ENCODE peak calls at places on chromosomes 5 and 9, in seven cellular contexts. W, I, R, D, S, Z and V are unnamed samples.

GRCh38 chr9:137550958-137551655 is 572 bp upstream of the MRPL41 start:
- DNase-seq in W (peak; percentile 89), I (no peak), R (no peak), D (peak; percentile 81), S (no peak), Z (peak; percentile 73), V (peak; percentile 87)

GRCh38 chr5:15604986-15605385 is 105.0 kb downstream of the FBXL7 start:
- DNase-seq in W (no peak), I (no peak), R (no peak), D (no peak), S (no peak), Z (no peak), V (no peak)

GRCh38 chr5:102547161-102547560 is 48.4 kb upstream of the SLCO6A1 start:
- DNase-seq in W (no peak), I (no peak), R (no peak), D (no peak), S (no peak), Z (no peak), V (no peak)

GRCh38 chr9:136880651-136881050 is 5.7 kb upstream of the TRAF2 start:
- DNase-seq in W (no peak), I (no peak), R (no peak), D (no peak), S (no peak), Z (no peak), V (peak; percentile 65)

GRCh38 chr5:63050916-63051315 is 472.3 kb downstream of the LRRC70 start:
- DNase-seq in W (no peak), I (no peak), R (no peak), D (no peak), S (no peak), Z (no peak), V (no peak)

GRCh38 chr5:121366515-121366914 is 485.2 kb upstream of the FTMT start:
- DNase-seq in W (no peak), I (no peak), R (no peak), D (no peak), S (no peak), Z (no peak), V (no peak)

GRCh38 chr5:133977858-133978257 is 9.4 kb upstream of the C5orf15 start:
- DNase-seq in W (peak; percentile 56), I (no peak), R (no peak), D (no peak), S (no peak), Z (no peak), V (no peak)

GRCh38 chr5:146048994-146049703 is 56.2 kb downstream of the PLAC8L1 start:
- DNase-seq in W (peak; percentile 68), I (peak; percentile 35), R (no peak), D (no peak), S (no peak), Z (peak; percentile 64), V (peak; percentile 69)

GRCh38 chr5:137440800-137441199 is 58.3 kb downstream of the SPOCK1 start:
- DNase-seq in W (no peak), I (no peak), R (no peak), D (no peak), S (no peak), Z (no peak), V (no peak)

GRCh38 chr5:78771260-78772240 is 123.0 kb upstream of the LHFPL2 start:
- DNase-seq in W (no peak), I (no peak), R (no peak), D (no peak), S (no peak), Z (no peak), V (no peak)

GRCh38 chr9:89999534-90000370 is 394.9 kb downstream of the GADD45G start:
- DNase-seq in W (no peak), I (peak; percentile 89), R (peak; percentile 24), D (peak; percentile 67), S (no peak), Z (peak; percentile 95), V (peak; percentile 52)

GRCh38 chr5:2904399-2904798 is 152.9 kb upstream of the IRX2 start:
- DNase-seq in W (peak; percentile 32), I (no peak), R (no peak), D (no peak), S (no peak), Z (no peak), V (no peak)
- H3K9me3 ChIP-seq in W (peaks cover 34% of the 10 kb centered on the region), I (no peaks in the 10 kb centered on the region), R (no peaks in the 10 kb centered on the region), D (no peaks in the 10 kb centered on the region), S (no peaks in the 10 kb centered on the region), Z (no peaks in the 10 kb centered on the region), V (no peaks in the 10 kb centered on the region)

DNA sequence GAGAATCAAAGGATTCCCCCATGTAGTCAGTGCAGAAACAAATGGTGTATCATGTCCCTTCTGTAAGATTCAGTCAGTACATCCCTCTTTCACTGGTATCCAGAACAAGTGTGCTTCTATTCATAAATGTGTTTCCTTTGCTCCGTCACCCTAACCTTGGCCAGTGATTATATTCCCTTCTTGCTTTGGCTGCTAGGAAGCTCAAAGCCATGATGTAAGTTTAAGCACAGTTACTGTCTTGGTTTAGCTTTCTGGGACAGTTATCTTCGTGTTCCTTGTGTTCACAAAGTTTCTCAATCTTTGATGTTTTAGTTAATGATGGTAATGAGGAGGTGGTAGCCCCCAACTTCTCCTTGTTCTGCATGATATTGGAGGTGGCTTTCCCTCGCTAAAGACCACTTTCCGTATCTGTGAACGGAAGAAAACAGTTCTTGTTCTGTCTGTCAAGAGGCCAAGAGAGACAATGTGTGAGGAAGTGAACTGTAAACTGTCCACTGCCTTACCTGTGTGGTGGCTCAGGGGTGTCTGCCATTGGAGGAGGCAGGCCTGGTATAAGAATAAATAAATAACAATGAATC is 2.2 kb upstream of the AMBP start:
- DNase-seq in W (no peak), I (no peak), R (no peak), D (no peak), S (no peak), Z (no peak), V (no peak)
- H3K9me3 ChIP-seq in W (no peaks in the 10 kb centered on the region), I (no peaks in the 10 kb centered on the region), R (no peaks in the 10 kb centered on the region), D (no peaks in the 10 kb centered on the region), S (no peaks in the 10 kb centered on the region), Z (no peaks in the 10 kb centered on the region), V (no peaks in the 10 kb centered on the region)

GRCh38 chr5:142199388-142199787 is 90.8 kb downstream of the NDFIP1 start:
- DNase-seq in W (no peak), I (no peak), R (no peak), D (no peak), S (no peak), Z (no peak), V (no peak)
- H3K9me3 ChIP-seq in W (no peaks in the 10 kb centered on the region), I (no peaks in the 10 kb centered on the region), R (no peaks in the 10 kb centered on the region), D (no peaks in the 10 kb centered on the region), S (no peaks in the 10 kb centered on the region), Z (no peaks in the 10 kb centered on the region), V (no peaks in the 10 kb centered on the region)

GRCh38 chr5:179111267-179112207 is 51.4 kb downstream of the ZNF354C start:
- DNase-seq in W (no peak), I (no peak), R (no peak), D (no peak), S (no peak), Z (no peak), V (no peak)

GRCh38 chr5:179114756-179115155 is 54.6 kb downstream of the ZNF354C start:
- DNase-seq in W (no peak), I (no peak), R (no peak), D (no peak), S (no peak), Z (no peak), V (no peak)

GRCh38 chr5:179113945-179114641 is 53.9 kb downstream of the ZNF354C start:
- DNase-seq in W (no peak), I (no peak), R (no peak), D (no peak), S (no peak), Z (no peak), V (no peak)

GRCh38 chr5:179112469-179113142 is 52.4 kb downstream of the ZNF354C start:
- DNase-seq in W (no peak), I (no peak), R (no peak), D (no peak), S (no peak), Z (no peak), V (no peak)

GRCh38 chr5:179113143-179113530 is 53.0 kb downstream of the ZNF354C start:
- DNase-seq in W (no peak), I (no peak), R (no peak), D (no peak), S (no peak), Z (no peak), V (no peak)
- H3K9me3 ChIP-seq in W (peaks cover 52% of the 10 kb centered on the region), I (no peaks in the 10 kb centered on the region), R (peaks cover 30% of the 10 kb centered on the region), D (peaks cover 36% of the 10 kb centered on the region), S (no peaks in the 10 kb centered on the region), Z (peaks cover 2% of the 10 kb centered on the region), V (no peaks in the 10 kb centered on the region)

GRCh38 chr5:140785905-140786686 is at the start of gene PCDHA1:
- DNase-seq in W (no peak), I (no peak), R (no peak), D (no peak), S (no peak), Z (no peak), V (no peak)
- H3K9me3 ChIP-seq in W (peaks cover 25% of the 10 kb centered on the region), I (peaks cover 3% of the 10 kb centered on the region), R (peaks cover 90% of the 10 kb centered on the region), D (peaks cover 16% of the 10 kb centered on the region), S (no peaks in the 10 kb centered on the region), Z (peaks cover 11% of the 10 kb centered on the region), V (peaks cover 12% of the 10 kb centered on the region)

DNA sequence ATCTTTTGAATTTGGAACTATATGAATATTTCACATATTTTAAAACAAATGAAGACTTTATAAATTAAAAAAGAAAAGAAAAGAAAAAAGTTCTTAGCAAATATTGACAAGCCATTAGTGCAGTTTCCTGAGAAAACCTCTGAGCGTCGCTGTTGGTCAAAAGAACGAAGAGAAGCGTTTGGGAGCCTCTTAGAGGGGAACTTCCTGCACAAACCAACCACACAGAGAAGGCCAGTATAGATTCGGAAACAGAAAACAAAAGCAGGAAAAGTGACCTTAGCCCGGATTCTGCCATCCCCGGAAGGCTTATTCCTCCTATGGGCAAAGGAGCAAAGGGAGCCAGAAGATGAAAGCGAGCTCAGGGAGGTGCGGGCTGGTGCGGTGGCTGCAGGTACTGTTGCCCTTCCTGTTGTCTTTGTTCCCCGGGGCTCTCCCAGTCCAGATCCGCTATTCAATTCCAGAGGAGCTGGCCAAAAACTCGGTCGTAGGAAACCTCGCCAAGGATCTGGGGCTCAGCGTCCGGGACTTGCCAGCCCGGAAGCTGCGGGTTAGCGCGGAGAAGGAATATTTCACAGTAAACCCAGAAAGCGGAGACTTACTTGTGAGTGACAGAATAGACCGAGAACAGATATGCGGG is at the start of gene PCDHGB2:
- DNase-seq in W (no peak), I (no peak), R (no peak), D (no peak), S (no peak), Z (no peak), V (no peak)
- H3K9me3 ChIP-seq in W (peaks cover 33% of the 10 kb centered on the region), I (peaks cover 6% of the 10 kb centered on the region), R (peaks cover 44% of the 10 kb centered on the region), D (peaks cover 35% of the 10 kb centered on the region), S (no peaks in the 10 kb centered on the region), Z (peaks cover 8% of the 10 kb centered on the region), V (peaks cover 23% of the 10 kb centered on the region)